ENCODE peak calls at places on chromosome 13, in nine cellular contexts. X is fibroblast of lung; L is cardiac muscle cell; G is CD8-positive, alpha-beta T cell; A is Peyer's patch; Z is tibial artery; M is IMR-90; V is upper lobe of right lung; F is AG04450. N is an unnamed sample. For H3K9me3, the result is how much of the 10 kb centered on the place peaks cover.

GRCh38 chr13:25085125-25085742 is 10.7 kb upstream of the PABPC3 start:
- DNase-seq in X (peak), L (peak), G (no peak), A (no peak), Z (no peak), M (peak), V (no peak), F (no peak), N (peak)

GRCh38 chr13:100526299-100527030 is 62.1 kb downstream of the GGACT start:
- DNase-seq in X (no peak), L (no peak), G (no peak), A (no peak), Z (no peak), M (no peak), V (no peak), F (no peak), N (no peak)

GRCh38 chr13:111316161-111316730 is 4.2 kb upstream of the TEX29 start:
- DNase-seq in X (no peak), L (no peak), G (no peak), A (no peak), Z (no peak), M (no peak), V (no peak), F (no peak), N (no peak)

GRCh38 chr13:43058318-43058674 is 34.9 kb downstream of the DNAJC15 start:
- DNase-seq in X (peak), L (no peak), G (no peak), A (no peak), Z (no peak), M (peak), V (no peak), F (no peak), N (peak)

GRCh38 chr13:20191902-20192469 is 752 bp downstream of the GJB2 start:
- DNase-seq in X (no peak), L (no peak), G (no peak), A (peak), Z (no peak), M (no peak), V (no peak), F (no peak), N (peak)

GRCh38 chr13:20711301-20712044 is 8.0 kb downstream of the IL17D start:
- DNase-seq in X (no peak), L (no peak), G (no peak), A (no peak), Z (peak), M (no peak), V (no peak), F (no peak), N (no peak)

GRCh38 chr13:51723529-51723928 is 80.4 kb downstream of the DHRS12 start:
- DNase-seq in X (no peak), L (no peak), G (no peak), A (no peak), Z (no peak), M (no peak), V (no peak), F (no peak), N (no peak)

GRCh38 chr13:40440990-40441820 is 225.2 kb downstream of the FOXO1 start:
- DNase-seq in X (peak), L (peak), G (no peak), A (peak), Z (peak), M (no peak), V (peak), F (no peak), N (no peak)

GRCh38 chr13:109427148-109427547 is 359.2 kb downstream of the IRS2 start:
- DNase-seq in X (no peak), L (no peak), G (no peak), A (no peak), Z (no peak), M (no peak), V (no peak), F (no peak), N (no peak)

GRCh38 chr13:50693755-50694154 is 149.7 kb downstream of the DLEU7 start:
- DNase-seq in X (no peak), L (peak), G (no peak), A (no peak), Z (no peak), M (no peak), V (no peak), F (no peak), N (no peak)

GRCh38 chr13:93603043-93603442 is 376.4 kb downstream of the GPC6 start:
- DNase-seq in X (peak), L (no peak), G (no peak), A (no peak), Z (no peak), M (peak), V (no peak), F (peak), N (no peak)

GRCh38 chr13:94122300-94122699 is 357.2 kb downstream of the DCT start:
- DNase-seq in X (no peak), L (no peak), G (no peak), A (no peak), Z (no peak), M (no peak), V (no peak), F (no peak), N (no peak)

GRCh38 chr13:21079761-21080730 is 18.7 kb upstream of the LATS2 start:
- DNase-seq in X (peak), L (no peak), G (no peak), A (no peak), Z (peak), M (peak), V (no peak), F (peak), N (no peak)

GRCh38 chr13:102777716-102778115 is 4.1 kb upstream of the TEX30 start:
- DNase-seq in X (no peak), L (no peak), G (no peak), A (no peak), Z (no peak), M (no peak), V (no peak), F (no peak), N (no peak)

GRCh38 chr13:33007237-33007636 is 9.0 kb upstream of the KL start:
- DNase-seq in X (no peak), L (no peak), G (no peak), A (no peak), Z (no peak), M (no peak), V (no peak), F (no peak), N (no peak)
- TF ChIP-seq CTCF in X (no peak), L (no peak), G (no peak), A (no peak), Z (no peak), M (no peak), V (no peak), F (no peak), N (no peak)

DNA sequence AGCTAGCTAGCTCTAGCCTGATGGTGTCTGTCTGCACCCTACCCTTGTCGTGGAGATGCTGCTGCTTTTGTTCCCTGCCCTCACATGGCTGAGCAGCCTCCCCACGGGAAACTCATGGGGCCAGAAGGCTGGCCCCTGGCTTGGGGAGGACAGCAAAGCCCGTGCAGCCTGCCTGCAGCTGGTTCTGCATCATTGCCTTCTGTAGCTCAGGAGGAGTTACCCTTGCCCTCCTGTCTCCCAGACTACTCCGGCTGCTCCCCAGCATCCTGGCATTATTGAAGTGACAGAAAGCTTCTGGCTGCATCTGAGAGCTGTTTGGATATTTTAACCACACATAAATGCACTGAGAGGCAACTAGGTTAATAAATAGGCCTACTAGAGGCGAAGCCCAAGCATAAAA is 110.6 kb downstream of the TNFRSF19 start:
- DNase-seq in X (no peak), L (no peak), G (no peak), A (no peak), Z (no peak), M (no peak), V (no peak), F (no peak), N (no peak)
- H3K9me3 ChIP-seq in X (under half), L (under half), G (under half), A (under half), Z (under half), M (under half), V (under half), F (under half), N (under half)

GRCh38 chr13:46553886-46554855 is 1.2 kb downstream of the LRCH1 start:
- DNase-seq in X (peak), L (peak), G (peak), A (peak), Z (peak), M (peak), V (peak), F (no peak), N (peak)
- TF ChIP-seq CTCF in X (peak), L (peak), G (no peak), A (peak), Z (peak), M (no peak), V (peak), F (peak), N (peak)

GRCh38 chr13:48068952-48069351 is 26.0 kb downstream of the MED4 start:
- DNase-seq in X (peak), L (no peak), G (no peak), A (no peak), Z (no peak), M (no peak), V (no peak), F (no peak), N (no peak)
- H3K9me3 ChIP-seq in X (under half), L (under half), G (under half), A (under half), Z (under half), M (under half), V (under half), F (under half), N (under half)

GRCh38 chr13:27860743-27861142 is 59.1 kb upstream of the PDX1 start:
- DNase-seq in X (no peak), L (peak), G (no peak), A (no peak), Z (no peak), M (no peak), V (no peak), F (no peak), N (no peak)

GRCh38 chr13:27857271-27857670 is 62.5 kb upstream of the PDX1 start:
- DNase-seq in X (no peak), L (no peak), G (no peak), A (no peak), Z (no peak), M (no peak), V (no peak), F (no peak), N (no peak)

GRCh38 chr13:27858046-27858445 is 61.8 kb upstream of the PDX1 start:
- DNase-seq in X (no peak), L (no peak), G (no peak), A (no peak), Z (no peak), M (no peak), V (no peak), F (no peak), N (no peak)

GRCh38 chr13:27855381-27855780 is 63.1 kb downstream of the GSX1 start:
- DNase-seq in X (no peak), L (no peak), G (no peak), A (no peak), Z (no peak), M (no peak), V (no peak), F (no peak), N (no peak)

GRCh38 chr13:27861165-27861564 is 58.6 kb upstream of the PDX1 start:
- DNase-seq in X (no peak), L (no peak), G (no peak), A (no peak), Z (no peak), M (no peak), V (no peak), F (no peak), N (no peak)
- TF ChIP-seq CTCF in X (no peak), L (no peak), G (no peak), A (no peak), Z (no peak), M (no peak), V (no peak), F (no peak), N (no peak)

DNA sequence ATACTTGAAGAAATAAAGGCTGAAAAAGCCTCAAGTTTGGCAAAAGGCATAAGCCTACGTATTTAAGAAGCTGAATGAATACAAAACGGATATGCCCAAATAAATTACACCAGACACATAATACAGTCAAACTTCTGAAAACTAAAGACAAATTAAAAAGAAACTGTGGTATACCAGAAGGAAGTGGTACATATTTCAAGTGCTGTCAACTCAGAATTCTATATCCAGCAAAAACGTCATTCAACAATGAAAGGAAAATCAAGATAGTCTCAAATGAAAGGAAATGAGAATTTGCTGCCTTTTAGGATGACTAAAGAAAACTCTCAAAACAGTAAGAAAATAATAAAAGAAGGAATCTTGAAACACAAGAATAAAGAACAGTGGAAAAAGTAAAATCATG is 69.5 kb downstream of the POLR1D start:
- DNase-seq in X (no peak), L (no peak), G (no peak), A (no peak), Z (no peak), M (no peak), V (no peak), F (no peak), N (no peak)
- H3K9me3 ChIP-seq in X (under half), L (under half), G (under half), A (under half), Z (under half), M (under half), V (under half), F (under half), N (under half)

DNA sequence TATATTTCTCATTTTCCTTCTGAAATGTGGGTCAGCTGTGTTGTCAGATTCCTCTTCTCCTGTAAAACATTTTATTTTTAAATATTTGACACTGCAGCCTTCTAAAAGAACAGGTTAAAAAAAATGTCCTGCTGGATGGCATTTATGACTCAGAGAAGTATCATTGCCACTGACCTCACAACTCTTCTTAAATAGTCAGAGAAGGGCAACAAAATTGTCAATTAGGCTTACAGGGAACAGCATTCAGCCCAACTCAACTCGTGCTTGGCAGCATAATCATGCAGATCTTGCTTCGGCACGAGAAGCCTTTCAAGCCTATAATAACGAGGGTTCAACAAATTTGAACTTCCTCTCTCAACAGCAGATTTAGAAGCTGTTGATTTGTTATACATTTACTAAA is 296.7 kb upstream of the DACH1 start:
- DNase-seq in X (no peak), L (no peak), G (no peak), A (no peak), Z (no peak), M (no peak), V (no peak), F (no peak), N (no peak)
- TF ChIP-seq CTCF in X (no peak), L (no peak), G (no peak), A (no peak), Z (no peak), M (no peak), V (no peak), F (no peak), N (no peak)